ENCODE peak calls at places on chromosomes 5 and 9, in five cellular contexts. One of them, this sample, is unnamed.

GRCh38 chr9:86747711-86748110 is 199.6 kb downstream of the GAS1 start:
- DNase-seq in stimulated activated CD4-positive, alpha-beta T cell treated with anti-CD3 and anti-CD28 coated beads, Interleukin-2, amount 100 ng/mL, for 48 hours: no peak
- DNase-seq in heart left ventricle: no peak
- DNase-seq in globus pallidus: no peak
- DNase-seq in kidney tubule cell: peak
- DNase-seq in this sample: no peak

GRCh38 chr9:137384116-137384756 is 38.7 kb downstream of the EXD3 start:
- DNase-seq in heart left ventricle: peak
- DNase-seq in kidney tubule cell: no peak
- DNase-seq in globus pallidus: no peak
- DNase-seq in stimulated activated CD4-positive, alpha-beta T cell treated with anti-CD3 and anti-CD28 coated beads, Interleukin-2, amount 100 ng/mL, for 48 hours: no peak
- DNase-seq in this sample: no peak

GRCh38 chr5:113081881-113082546 is 105.4 kb downstream of the DCP2 start:
- DNase-seq in kidney tubule cell: peak
- DNase-seq in globus pallidus: no peak
- DNase-seq in heart left ventricle: no peak
- DNase-seq in stimulated activated CD4-positive, alpha-beta T cell treated with anti-CD3 and anti-CD28 coated beads, Interleukin-2, amount 100 ng/mL, for 48 hours: no peak
- DNase-seq in this sample: no peak

GRCh38 chr5:91957671-91958070 is 574.6 kb upstream of the ARRDC3 start:
- DNase-seq in heart left ventricle: no peak
- DNase-seq in stimulated activated CD4-positive, alpha-beta T cell treated with anti-CD3 and anti-CD28 coated beads, Interleukin-2, amount 100 ng/mL, for 48 hours: no peak
- DNase-seq in kidney tubule cell: peak
- DNase-seq in globus pallidus: no peak
- DNase-seq in this sample: no peak

GRCh38 chr5:8628521-8628920 is 759.6 kb downstream of the MTRR start:
- DNase-seq in stimulated activated CD4-positive, alpha-beta T cell treated with anti-CD3 and anti-CD28 coated beads, Interleukin-2, amount 100 ng/mL, for 48 hours: no peak
- DNase-seq in globus pallidus: no peak
- DNase-seq in heart left ventricle: no peak
- DNase-seq in kidney tubule cell: no peak
- DNase-seq in this sample: peak

GRCh38 chr5:160291467-160291866 is 20.9 kb downstream of the CCNJL start:
- DNase-seq in globus pallidus: no peak
- DNase-seq in heart left ventricle: no peak
- DNase-seq in kidney tubule cell: no peak
- DNase-seq in stimulated activated CD4-positive, alpha-beta T cell treated with anti-CD3 and anti-CD28 coated beads, Interleukin-2, amount 100 ng/mL, for 48 hours: no peak
- DNase-seq in this sample: no peak

GRCh38 chr9:35960029-35960655 is 2.2 kb upstream of the OR2S2 start:
- DNase-seq in kidney tubule cell: peak
- DNase-seq in heart left ventricle: no peak
- DNase-seq in stimulated activated CD4-positive, alpha-beta T cell treated with anti-CD3 and anti-CD28 coated beads, Interleukin-2, amount 100 ng/mL, for 48 hours: no peak
- DNase-seq in globus pallidus: no peak
- DNase-seq in this sample: no peak

GRCh38 chr9:37449877-37450632 is 15.2 kb downstream of the ZBTB5 start:
- DNase-seq in heart left ventricle: no peak
- DNase-seq in stimulated activated CD4-positive, alpha-beta T cell treated with anti-CD3 and anti-CD28 coated beads, Interleukin-2, amount 100 ng/mL, for 48 hours: no peak
- DNase-seq in kidney tubule cell: no peak
- DNase-seq in globus pallidus: peak
- DNase-seq in this sample: no peak

GRCh38 chr5:167912944-167913343 is 378.5 kb upstream of the WWC1 start:
- DNase-seq in stimulated activated CD4-positive, alpha-beta T cell treated with anti-CD3 and anti-CD28 coated beads, Interleukin-2, amount 100 ng/mL, for 48 hours: no peak
- DNase-seq in globus pallidus: no peak
- DNase-seq in kidney tubule cell: peak
- DNase-seq in heart left ventricle: no peak
- DNase-seq in this sample: no peak

GRCh38 chr5:104186100-104186499 is 623.5 kb upstream of the NUDT12 start:
- DNase-seq in stimulated activated CD4-positive, alpha-beta T cell treated with anti-CD3 and anti-CD28 coated beads, Interleukin-2, amount 100 ng/mL, for 48 hours: no peak
- DNase-seq in kidney tubule cell: peak
- DNase-seq in globus pallidus: no peak
- DNase-seq in heart left ventricle: no peak
- DNase-seq in this sample: no peak

GRCh38 chr9:105242062-105242461 is 2.4 kb upstream of the SLC44A1 start:
- DNase-seq in globus pallidus: no peak
- DNase-seq in kidney tubule cell: no peak
- DNase-seq in heart left ventricle: no peak
- DNase-seq in stimulated activated CD4-positive, alpha-beta T cell treated with anti-CD3 and anti-CD28 coated beads, Interleukin-2, amount 100 ng/mL, for 48 hours: no peak
- DNase-seq in this sample: no peak

GRCh38 chr9:96382175-96382574 is 1.3 kb downstream of the SLC35D2 start:
- DNase-seq in heart left ventricle: no peak
- DNase-seq in stimulated activated CD4-positive, alpha-beta T cell treated with anti-CD3 and anti-CD28 coated beads, Interleukin-2, amount 100 ng/mL, for 48 hours: no peak
- DNase-seq in globus pallidus: no peak
- DNase-seq in kidney tubule cell: peak
- DNase-seq in this sample: no peak

GRCh38 chr9:132857601-132858342 is 20.3 kb downstream of the AK8 start:
- DNase-seq in stimulated activated CD4-positive, alpha-beta T cell treated with anti-CD3 and anti-CD28 coated beads, Interleukin-2, amount 100 ng/mL, for 48 hours: no peak
- DNase-seq in heart left ventricle: no peak
- DNase-seq in kidney tubule cell: no peak
- DNase-seq in globus pallidus: no peak
- DNase-seq in this sample: peak

GRCh38 chr5:72122619-72123018 is 15.3 kb downstream of the MAP1B start:
- DNase-seq in stimulated activated CD4-positive, alpha-beta T cell treated with anti-CD3 and anti-CD28 coated beads, Interleukin-2, amount 100 ng/mL, for 48 hours: no peak
- DNase-seq in heart left ventricle: no peak
- DNase-seq in globus pallidus: no peak
- DNase-seq in kidney tubule cell: no peak
- DNase-seq in this sample: no peak

GRCh38 chr5:174951151-174951780 is 226.9 kb downstream of the MSX2 start:
- DNase-seq in stimulated activated CD4-positive, alpha-beta T cell treated with anti-CD3 and anti-CD28 coated beads, Interleukin-2, amount 100 ng/mL, for 48 hours: peak
- DNase-seq in kidney tubule cell: peak
- DNase-seq in globus pallidus: peak
- DNase-seq in heart left ventricle: peak
- DNase-seq in this sample: peak

GRCh38 chr5:168434746-168435321 is 51.4 kb upstream of the RARS1 start:
- DNase-seq in globus pallidus: no peak
- DNase-seq in heart left ventricle: no peak
- DNase-seq in stimulated activated CD4-positive, alpha-beta T cell treated with anti-CD3 and anti-CD28 coated beads, Interleukin-2, amount 100 ng/mL, for 48 hours: no peak
- DNase-seq in kidney tubule cell: peak
- DNase-seq in this sample: no peak

GRCh38 chr9:23821400-23822181 is 4.4 kb downstream of the ELAVL2 start:
- DNase-seq in heart left ventricle: no peak
- DNase-seq in stimulated activated CD4-positive, alpha-beta T cell treated with anti-CD3 and anti-CD28 coated beads, Interleukin-2, amount 100 ng/mL, for 48 hours: no peak
- DNase-seq in kidney tubule cell: peak
- DNase-seq in globus pallidus: no peak
- DNase-seq in this sample: no peak

GRCh38 chr5:9361835-9362234 is 184.0 kb downstream of the SEMA5A start:
- DNase-seq in stimulated activated CD4-positive, alpha-beta T cell treated with anti-CD3 and anti-CD28 coated beads, Interleukin-2, amount 100 ng/mL, for 48 hours: peak
- DNase-seq in kidney tubule cell: peak
- DNase-seq in heart left ventricle: peak
- DNase-seq in globus pallidus: peak
- DNase-seq in this sample: peak

This sample was measured in cerebellar cortex.